ENCODE peak calls at places on chromosomes 6 and 20, in eight cellular contexts. F, I, N, X, H, T, J and Q are unnamed samples.

GRCh38 chr6:155955038-155955437 is 499.4 kb upstream of the NOX3 start:
- DNase-seq in X (no peak), N (no peak), J (no peak), F (no peak), T (no peak), H (no peak), I (no peak), Q (no peak)

GRCh38 chr6:168122521-168122920 is 43.5 kb upstream of the FRMD1 start:
- DNase-seq in J (no peak), N (no peak), X (no peak), F (no peak), I (no peak), T (no peak), H (no peak), Q (no peak)

GRCh38 chr6:111566873-111567517 is 38.7 kb downstream of the TRAF3IP2 start:
- DNase-seq in N (no peak), T (no peak), J (no peak), H (no peak), F (no peak), X (no peak), I (no peak), Q (no peak)

GRCh38 chr6:31822038-31822821 is 5.3 kb upstream of the HSPA1B start:
- DNase-seq in T (peak), I (no peak), X (peak), J (peak), H (peak), N (peak), F (peak), Q (peak)

GRCh38 chr6:5205877-5206840 is 54.6 kb downstream of the LYRM4 start:
- DNase-seq in F (peak), I (no peak), T (peak), J (peak), H (peak), X (peak), N (peak), Q (peak)

GRCh38 chr6:11450061-11450460 is 87.5 kb upstream of the TMEM170B start:
- DNase-seq in N (no peak), T (no peak), J (no peak), I (no peak), X (no peak), H (no peak), F (no peak), Q (no peak)

GRCh38 chr6:153488267-153488666 is 357.2 kb upstream of the RGS17 start:
- DNase-seq in N (no peak), X (no peak), J (no peak), I (no peak), H (no peak), T (no peak), F (no peak), Q (no peak)

GRCh38 chr6:122322824-122323223 is 76.6 kb upstream of the HSF2 start:
- DNase-seq in J (no peak), F (peak), I (no peak), N (peak), H (peak), T (peak), X (peak), Q (peak)

GRCh38 chr6:166097914-166098522 is 69.6 kb downstream of the TBXT start:
- DNase-seq in I (no peak), N (peak), J (peak), T (peak), H (peak), X (peak), F (peak), Q (peak)

GRCh38 chr6:89369009-89369408 is 16.5 kb upstream of the UBE2J1 start:
- DNase-seq in T (peak), N (peak), H (peak), I (no peak), X (peak), J (peak), F (peak), Q (peak)

GRCh38 chr20:611843-612185 is 1.7 kb upstream of the TCF15 start:
- DNase-seq in T (no peak), X (no peak), N (no peak), I (no peak), J (no peak), H (no peak), F (no peak), Q (no peak)

GRCh38 chr20:19934792-19935491 is 82.2 kb upstream of the NAA20 start:
- DNase-seq in H (peak), I (no peak), T (no peak), X (no peak), F (no peak), J (peak), N (peak), Q (no peak)

GRCh38 chr6:12608016-12608860 is 108.3 kb upstream of the PHACTR1 start:
- DNase-seq in I (no peak), X (no peak), J (peak), F (peak), N (no peak), T (peak), H (peak), Q (peak)

GRCh38 chr6:148969679-148970078 is 222.8 kb downstream of the UST start:
- DNase-seq in T (peak), F (peak), J (no peak), I (no peak), N (peak), X (peak), H (peak), Q (peak)

DNA sequence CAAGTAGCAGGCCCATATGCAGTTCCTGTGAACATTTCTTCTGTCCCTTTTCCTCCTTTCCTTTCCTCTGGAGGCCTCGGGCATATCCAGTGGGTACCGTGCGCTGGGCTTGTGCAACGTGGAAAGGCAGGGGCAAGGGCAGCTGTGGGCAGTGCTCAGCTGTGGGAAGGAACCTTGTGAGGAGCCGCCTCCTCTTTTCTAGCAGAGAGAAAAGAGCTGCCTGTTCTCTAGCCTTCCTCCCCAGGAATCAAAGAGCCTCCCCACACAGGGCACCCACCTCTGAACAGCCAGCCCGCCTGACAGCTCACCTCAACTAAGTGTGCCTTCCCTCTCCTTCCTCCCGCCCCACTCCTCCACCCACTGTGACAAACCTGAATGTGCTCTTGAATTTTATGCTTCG is 143.3 kb upstream of the HDDC2 start:
- DNase-seq in X (no peak), F (no peak), T (no peak), J (no peak), H (no peak), N (no peak), I (no peak), Q (no peak)
- H3K4me3 ChIP-seq in X (no peak), F (no peak), T (no peak), J (no peak), H (no peak), N (no peak), I (no peak), Q (no peak)

GRCh38 chr6:36125575-36125974 is 4.7 kb upstream of the MAPK13 start:
- DNase-seq in X (no peak), F (no peak), N (no peak), H (no peak), T (no peak), J (no peak), I (no peak), Q (no peak)
- TF ChIP-seq CTCF in X (no peak), F (no peak), N (no peak), H (no peak), T (no peak), J (no peak), I (no peak), Q (no peak)

GRCh38 chr20:60137657-60138245 is 179.5 kb downstream of the CDH26 start:
- DNase-seq in T (peak), N (peak), I (no peak), X (peak), H (peak), F (no peak), J (peak), Q (peak)
- H3K4me3 ChIP-seq in T (peak), N (no peak), I (peak), X (peak), H (peak), F (no peak), J (no peak), Q (peak)

GRCh38 chr20:45097485-45098095 is 3.3 kb downstream of the KCNS1 start:
- DNase-seq in X (no peak), N (peak), I (no peak), H (no peak), J (no peak), T (no peak), F (peak), Q (peak)
- TF ChIP-seq CTCF in X (peak), N (no peak), I (no peak), H (peak), J (no peak), T (peak), F (peak), Q (peak)

DNA sequence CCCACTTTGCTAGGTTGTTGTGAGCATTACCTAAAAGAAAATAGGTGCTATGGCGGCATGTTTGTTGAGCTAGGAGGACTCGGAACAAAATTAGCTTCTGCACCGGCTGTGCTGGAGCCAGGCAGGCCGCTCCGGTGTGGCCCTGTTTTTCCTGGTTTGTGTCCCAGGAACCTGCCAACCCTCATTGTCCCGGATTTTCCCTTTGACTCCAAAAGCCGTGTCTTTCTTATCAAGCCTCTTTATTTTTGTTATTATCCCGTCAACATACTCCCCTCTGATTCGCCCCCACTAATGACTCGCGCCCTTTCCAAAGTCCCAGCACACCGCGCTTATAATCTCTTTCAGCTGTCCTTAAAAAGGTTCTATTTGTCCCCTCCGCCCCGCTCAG is 117.0 kb downstream of the MYLK4 start:
- DNase-seq in X (no peak), H (no peak), J (no peak), T (no peak), N (no peak), F (no peak), I (no peak), Q (no peak)
- H3K4me3 ChIP-seq in X (peak), H (peak), J (peak), T (no peak), N (no peak), F (peak), I (peak), Q (peak)

GRCh38 chr20:3172126-3172932 is 1.0 kb downstream of the LZTS3 start:
- DNase-seq in T (no peak), X (no peak), H (no peak), F (no peak), N (no peak), I (no peak), J (no peak), Q (no peak)

GRCh38 chr20:3175270-3175669 is 1.9 kb upstream of the LZTS3 start:
- DNase-seq in H (no peak), X (no peak), N (no peak), J (no peak), I (no peak), T (no peak), F (no peak), Q (no peak)

GRCh38 chr20:3172933-3173581 is at the start of gene LZTS3:
- DNase-seq in J (peak), F (peak), N (peak), T (peak), I (no peak), H (peak), X (peak), Q (peak)

GRCh38 chr20:3174442-3175263 is 1.3 kb upstream of the LZTS3 start:
- DNase-seq in X (peak), I (no peak), T (peak), F (peak), H (peak), J (peak), N (no peak), Q (peak)

DNA sequence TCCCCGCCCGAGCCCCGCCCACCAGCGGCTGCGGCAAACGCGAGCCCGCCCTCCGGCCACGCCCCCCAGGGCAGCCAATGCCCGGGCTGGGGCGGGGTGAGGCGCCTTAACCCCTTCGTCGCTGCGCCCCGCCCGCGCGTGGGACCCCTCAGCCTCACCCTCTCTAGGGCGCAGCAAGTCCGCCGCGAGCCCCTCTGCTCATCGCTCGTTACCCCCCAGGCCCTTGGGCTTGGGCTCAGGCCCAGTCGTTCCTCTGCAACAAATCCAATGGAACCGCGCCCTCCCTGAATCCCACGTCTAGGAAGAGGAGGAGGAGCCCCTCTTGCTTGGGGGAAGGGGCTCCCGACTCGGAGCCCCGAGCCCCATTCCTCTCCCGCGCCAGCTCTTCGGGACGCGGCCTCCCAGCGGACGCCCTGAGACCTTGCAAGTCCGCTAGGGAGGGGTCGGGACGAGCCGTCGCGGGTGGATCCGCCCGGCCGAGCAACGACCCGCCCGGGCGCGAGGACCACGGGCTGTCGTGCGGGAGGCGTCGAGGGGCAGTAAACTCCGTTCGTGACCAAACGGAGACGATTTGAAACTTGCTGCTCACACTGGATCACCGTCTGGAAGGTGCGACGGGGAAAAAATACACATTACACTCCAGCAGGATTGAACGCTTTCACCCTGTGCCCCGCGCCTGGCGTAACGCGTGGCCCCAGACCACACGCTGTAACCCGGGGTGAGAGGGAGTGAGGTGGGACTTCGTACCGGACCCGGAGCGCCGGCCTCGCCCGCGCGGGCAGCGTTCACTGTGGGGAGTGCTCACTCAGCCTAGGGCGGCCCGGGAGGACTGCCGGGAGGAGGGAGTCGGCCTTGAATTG is 463 bp upstream of the LZTS3 start:
- DNase-seq in J (peak), N (peak), X (peak), I (no peak), T (peak), F (peak), H (peak), Q (peak)
- TF ChIP-seq CTCF in J (no peak), N (no peak), X (peak), I (no peak), T (peak), F (peak), H (peak), Q (peak)

GRCh38 chr6:501891-502601 is 110.5 kb downstream of the IRF4 start:
- DNase-seq in T (no peak), X (no peak), H (no peak), N (peak), I (no peak), F (no peak), J (no peak), Q (no peak)
- H3K4me3 ChIP-seq in T (no peak), X (no peak), H (no peak), N (no peak), I (no peak), F (no peak), J (no peak), Q (no peak)

DNA sequence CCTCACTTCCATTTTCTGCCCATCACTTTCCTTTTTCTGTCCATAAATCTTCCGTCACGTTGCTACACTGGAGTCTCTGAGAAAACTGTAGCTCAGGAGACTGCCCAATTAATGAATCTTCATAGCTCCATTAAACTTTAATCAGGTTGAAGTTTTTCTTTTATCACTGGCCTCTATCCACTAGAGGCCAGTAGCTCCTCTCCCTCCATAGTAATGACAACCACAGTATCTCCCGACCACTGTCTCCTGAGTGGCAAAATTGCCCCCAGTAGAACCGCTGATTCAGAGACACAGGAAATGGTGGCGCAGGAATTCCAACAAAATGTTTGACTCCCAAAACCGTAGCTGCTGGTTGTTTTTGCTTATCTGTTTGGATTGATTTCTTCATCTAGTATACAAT is 18.4 kb upstream of the DOK5 start:
- DNase-seq in I (no peak), F (no peak), H (no peak), J (no peak), N (no peak), X (no peak), T (no peak), Q (no peak)
- TF ChIP-seq CTCF in I (no peak), F (no peak), H (no peak), J (peak), N (no peak), X (peak), T (no peak), Q (no peak)

GRCh38 chr6:37276916-37277509 is 19.1 kb upstream of the TMEM217 start:
- DNase-seq in T (no peak), I (no peak), X (no peak), J (no peak), F (no peak), N (no peak), H (no peak), Q (no peak)

GRCh38 chr6:37279366-37280134 is 21.6 kb upstream of the TMEM217 start:
- DNase-seq in J (no peak), X (no peak), H (peak), N (no peak), I (no peak), F (peak), T (peak), Q (peak)

GRCh38 chr6:37283268-37283667 is 25.3 kb upstream of the TMEM217 start:
- DNase-seq in F (no peak), H (no peak), I (no peak), X (no peak), T (peak), J (no peak), N (no peak), Q (peak)

GRCh38 chr6:37283786-37284185 is 25.8 kb upstream of the TMEM217 start:
- DNase-seq in J (no peak), N (peak), I (no peak), X (no peak), T (no peak), H (no peak), F (peak), Q (no peak)

DNA sequence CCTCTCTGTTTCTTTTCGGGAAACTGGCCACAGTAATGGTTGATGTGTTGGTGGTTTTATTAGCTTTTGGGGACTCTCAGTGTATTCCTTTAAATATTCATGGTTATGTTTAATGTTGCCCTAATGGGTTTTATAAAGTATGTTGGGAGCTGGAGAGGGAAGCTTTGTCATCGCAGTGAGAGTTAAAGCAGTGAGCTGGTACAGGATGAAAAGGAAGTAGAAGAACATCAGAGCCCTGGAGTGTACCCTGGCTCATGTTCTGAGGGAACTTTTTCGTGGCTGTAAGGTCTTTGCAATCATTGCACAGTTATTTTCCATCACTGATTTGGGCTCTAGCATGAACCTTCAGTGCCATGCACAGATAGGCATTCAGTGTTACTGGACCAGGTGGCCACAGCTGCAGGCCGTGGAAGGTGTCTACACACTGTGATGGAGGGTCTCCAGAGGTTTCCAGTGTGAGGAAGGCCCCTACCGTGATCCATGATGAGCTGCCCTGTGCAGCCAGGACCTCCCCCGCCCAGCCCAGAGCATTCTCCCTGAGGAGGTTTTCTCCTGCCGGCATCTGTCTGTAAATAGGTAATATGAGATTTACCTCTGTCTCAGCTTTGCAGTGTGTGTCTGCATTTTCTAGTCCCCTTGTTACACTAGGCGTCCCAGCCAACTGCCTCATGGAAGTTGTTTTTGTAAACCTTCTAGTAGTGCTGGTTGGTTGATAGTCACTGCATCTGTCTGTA is 22.4 kb upstream of the TMEM217 start:
- DNase-seq in X (no peak), H (no peak), I (no peak), F (no peak), J (no peak), N (no peak), T (no peak), Q (no peak)
- H3K4me3 ChIP-seq in X (no peak), H (no peak), I (no peak), F (no peak), J (no peak), N (no peak), T (no peak), Q (no peak)